ENCODE peak calls at places on chromosomes 3 and 15, in eight cellular contexts. One of them, this sample, is unnamed.

GRCh38 chr15:70447927-70448698 is 315.2 kb downstream of the UACA start:
- DNase-seq in EH: no peak
- DNase-seq in fibroblast of pulmonary artery: no peak
- DNase-seq in activated naive CD4-positive, alpha-beta T cell treated with Interleukin-2 at 50 U/mL for 16 hours: peak; percentile 26
- DNase-seq in ACHN: no peak
- DNase-seq in left cardiac atrium: peak; percentile 50
- DNase-seq in ELF-1: no peak
- DNase-seq in GM12865: no peak
- DNase-seq in this sample: no peak

GRCh38 chr3:123105201-123106189 is 38.7 kb downstream of the PDIA5 start:
- DNase-seq in EH: no peak
- DNase-seq in ACHN: peak; percentile 42
- DNase-seq in GM12865: peak; percentile 70
- DNase-seq in fibroblast of pulmonary artery: no peak
- DNase-seq in activated naive CD4-positive, alpha-beta T cell treated with Interleukin-2 at 50 U/mL for 16 hours: no peak
- DNase-seq in ELF-1: no peak
- DNase-seq in left cardiac atrium: no peak
- DNase-seq in this sample: no peak

GRCh38 chr3:98690876-98691275 is 72.3 kb upstream of the ST3GAL6 start:
- DNase-seq in fibroblast of pulmonary artery: peak; percentile 38
- DNase-seq in GM12865: no peak
- DNase-seq in activated naive CD4-positive, alpha-beta T cell treated with Interleukin-2 at 50 U/mL for 16 hours: no peak
- DNase-seq in left cardiac atrium: no peak
- DNase-seq in EH: no peak
- DNase-seq in ELF-1: no peak
- DNase-seq in ACHN: no peak
- DNase-seq in this sample: peak; percentile 29

GRCh38 chr3:146019508-146019907 is 141.5 kb downstream of the PLOD2 start:
- DNase-seq in activated naive CD4-positive, alpha-beta T cell treated with Interleukin-2 at 50 U/mL for 16 hours: no peak
- DNase-seq in ELF-1: no peak
- DNase-seq in GM12865: no peak
- DNase-seq in ACHN: no peak
- DNase-seq in EH: no peak
- DNase-seq in left cardiac atrium: no peak
- DNase-seq in fibroblast of pulmonary artery: peak; percentile 11
- DNase-seq in this sample: no peak

GRCh38 chr3:73950781-73951180 is 326.0 kb upstream of the PDZRN3 start:
- DNase-seq in ELF-1: no peak
- DNase-seq in left cardiac atrium: no peak
- DNase-seq in EH: no peak
- DNase-seq in ACHN: no peak
- DNase-seq in GM12865: no peak
- DNase-seq in activated naive CD4-positive, alpha-beta T cell treated with Interleukin-2 at 50 U/mL for 16 hours: no peak
- DNase-seq in fibroblast of pulmonary artery: no peak
- DNase-seq in this sample: no peak

GRCh38 chr3:77254967-77255831 is 215.3 kb downstream of the ROBO2 start:
- DNase-seq in ELF-1: peak; percentile 29
- DNase-seq in left cardiac atrium: no peak
- DNase-seq in GM12865: peak; percentile 46
- DNase-seq in ACHN: peak; percentile 60
- DNase-seq in activated naive CD4-positive, alpha-beta T cell treated with Interleukin-2 at 50 U/mL for 16 hours: no peak
- DNase-seq in fibroblast of pulmonary artery: peak; percentile 66
- DNase-seq in EH: peak; percentile 53
- DNase-seq in this sample: peak; percentile 13

GRCh38 chr3:78260388-78260787 is 1220.5 kb downstream of the ROBO2 start:
- DNase-seq in EH: no peak
- DNase-seq in ELF-1: no peak
- DNase-seq in fibroblast of pulmonary artery: no peak
- DNase-seq in GM12865: no peak
- DNase-seq in left cardiac atrium: no peak
- DNase-seq in ACHN: no peak
- DNase-seq in activated naive CD4-positive, alpha-beta T cell treated with Interleukin-2 at 50 U/mL for 16 hours: no peak
- DNase-seq in this sample: no peak

GRCh38 chr3:19148768-19149091 is 420 bp downstream of the KCNH8 start:
- DNase-seq in ELF-1: no peak
- DNase-seq in fibroblast of pulmonary artery: no peak
- DNase-seq in activated naive CD4-positive, alpha-beta T cell treated with Interleukin-2 at 50 U/mL for 16 hours: no peak
- DNase-seq in GM12865: no peak
- DNase-seq in left cardiac atrium: no peak
- DNase-seq in EH: no peak
- DNase-seq in ACHN: no peak
- DNase-seq in this sample: no peak

GRCh38 chr3:124878561-124879394 is 8.4 kb downstream of the ITGB5 start:
- DNase-seq in fibroblast of pulmonary artery: peak; percentile 91
- DNase-seq in activated naive CD4-positive, alpha-beta T cell treated with Interleukin-2 at 50 U/mL for 16 hours: no peak
- DNase-seq in ELF-1: peak; percentile 28
- DNase-seq in GM12865: no peak
- DNase-seq in EH: peak; percentile 98
- DNase-seq in ACHN: peak; percentile 92
- DNase-seq in left cardiac atrium: peak; percentile 60
- DNase-seq in this sample: peak; percentile 97

GRCh38 chr3:123069021-123069381 is 2.2 kb downstream of the PDIA5 start:
- DNase-seq in GM12865: no peak
- DNase-seq in activated naive CD4-positive, alpha-beta T cell treated with Interleukin-2 at 50 U/mL for 16 hours: no peak
- DNase-seq in EH: no peak
- DNase-seq in fibroblast of pulmonary artery: no peak
- DNase-seq in ACHN: no peak
- DNase-seq in ELF-1: no peak
- DNase-seq in left cardiac atrium: no peak
- DNase-seq in this sample: no peak

GRCh38 chr3:188947401-188947982 is 224.3 kb upstream of the TPRG1 start:
- DNase-seq in ELF-1: peak; percentile 98
- DNase-seq in ACHN: peak; percentile 81
- DNase-seq in left cardiac atrium: peak; percentile 87
- DNase-seq in fibroblast of pulmonary artery: peak; percentile 87
- DNase-seq in GM12865: peak; percentile 33
- DNase-seq in EH: peak; percentile 83
- DNase-seq in activated naive CD4-positive, alpha-beta T cell treated with Interleukin-2 at 50 U/mL for 16 hours: peak; percentile 4
- DNase-seq in this sample: peak; percentile 73

GRCh38 chr3:180855364-180855763 is 57.1 kb upstream of the FXR1 start:
- DNase-seq in ACHN: peak; percentile 8
- DNase-seq in activated naive CD4-positive, alpha-beta T cell treated with Interleukin-2 at 50 U/mL for 16 hours: no peak
- DNase-seq in left cardiac atrium: no peak
- DNase-seq in ELF-1: peak; percentile 82
- DNase-seq in GM12865: peak; percentile 24
- DNase-seq in fibroblast of pulmonary artery: peak; percentile 3
- DNase-seq in EH: no peak
- DNase-seq in this sample: peak; percentile 6

GRCh38 chr3:46667061-46667621 is 26.3 kb downstream of the ALS2CL start:
- DNase-seq in EH: no peak
- DNase-seq in ACHN: no peak
- DNase-seq in ELF-1: no peak
- DNase-seq in left cardiac atrium: peak; percentile 15
- DNase-seq in fibroblast of pulmonary artery: no peak
- DNase-seq in activated naive CD4-positive, alpha-beta T cell treated with Interleukin-2 at 50 U/mL for 16 hours: no peak
- DNase-seq in GM12865: no peak
- DNase-seq in this sample: no peak

GRCh38 chr3:184354121-184354728 is 7.2 kb downstream of the CLCN2 start:
- DNase-seq in activated naive CD4-positive, alpha-beta T cell treated with Interleukin-2 at 50 U/mL for 16 hours: peak; percentile 69
- DNase-seq in left cardiac atrium: peak; percentile 69
- DNase-seq in ELF-1: peak; percentile 64
- DNase-seq in EH: peak; percentile 43
- DNase-seq in fibroblast of pulmonary artery: peak; percentile 41
- DNase-seq in ACHN: peak; percentile 40
- DNase-seq in GM12865: peak; percentile 51
- DNase-seq in this sample: no peak

GRCh38 chr15:45630958-45631691 is 3.7 kb upstream of the SQOR start:
- DNase-seq in EH: peak; percentile 94
- DNase-seq in ACHN: peak; percentile 92
- DNase-seq in activated naive CD4-positive, alpha-beta T cell treated with Interleukin-2 at 50 U/mL for 16 hours: no peak
- DNase-seq in ELF-1: no peak
- DNase-seq in GM12865: peak; percentile 18
- DNase-seq in fibroblast of pulmonary artery: peak; percentile 73
- DNase-seq in left cardiac atrium: peak; percentile 50
- DNase-seq in this sample: peak; percentile 94

GRCh38 chr15:74767167-74768098 is 14.4 kb upstream of the CSK start:
- DNase-seq in ACHN: no peak
- DNase-seq in GM12865: no peak
- DNase-seq in EH: no peak
- DNase-seq in activated naive CD4-positive, alpha-beta T cell treated with Interleukin-2 at 50 U/mL for 16 hours: no peak
- DNase-seq in ELF-1: no peak
- DNase-seq in left cardiac atrium: no peak
- DNase-seq in fibroblast of pulmonary artery: no peak
- DNase-seq in this sample: no peak

GRCh38 chr15:38671675-38672141 is 107.1 kb upstream of the RASGRP1 start:
- DNase-seq in activated naive CD4-positive, alpha-beta T cell treated with Interleukin-2 at 50 U/mL for 16 hours: peak; percentile 50
- DNase-seq in ELF-1: no peak
- DNase-seq in fibroblast of pulmonary artery: no peak
- DNase-seq in EH: peak; percentile 18
- DNase-seq in left cardiac atrium: no peak
- DNase-seq in ACHN: no peak
- DNase-seq in GM12865: peak; percentile 92
- DNase-seq in this sample: no peak

GRCh38 chr15:63870043-63870394 is 36.3 kb upstream of the HERC1 start:
- DNase-seq in ACHN: no peak
- DNase-seq in ELF-1: no peak
- DNase-seq in fibroblast of pulmonary artery: no peak
- DNase-seq in GM12865: peak; percentile 56
- DNase-seq in left cardiac atrium: no peak
- DNase-seq in activated naive CD4-positive, alpha-beta T cell treated with Interleukin-2 at 50 U/mL for 16 hours: no peak
- DNase-seq in EH: peak; percentile 47
- DNase-seq in this sample: no peak

GRCh38 chr3:49802719-49803463 is at the start of gene INKA1:
- DNase-seq in EH: peak; percentile 83
- DNase-seq in left cardiac atrium: peak; percentile 93
- DNase-seq in GM12865: peak; percentile 92
- DNase-seq in ELF-1: peak; percentile 91
- DNase-seq in fibroblast of pulmonary artery: peak; percentile 84
- DNase-seq in activated naive CD4-positive, alpha-beta T cell treated with Interleukin-2 at 50 U/mL for 16 hours: peak; percentile 88
- DNase-seq in ACHN: peak; percentile 78
- DNase-seq in this sample: peak; percentile 77

GRCh38 chr3:49601358-49602048 is 47.2 kb downstream of the BSN start:
- DNase-seq in fibroblast of pulmonary artery: no peak
- DNase-seq in left cardiac atrium: no peak
- DNase-seq in ELF-1: no peak
- DNase-seq in ACHN: no peak
- DNase-seq in EH: no peak
- DNase-seq in activated naive CD4-positive, alpha-beta T cell treated with Interleukin-2 at 50 U/mL for 16 hours: no peak
- DNase-seq in GM12865: no peak
- DNase-seq in this sample: no peak

GRCh38 chr15:62119224-62119925 is 45.7 kb downstream of the C2CD4B start:
- DNase-seq in ELF-1: no peak
- DNase-seq in EH: peak; percentile 95
- DNase-seq in left cardiac atrium: no peak
- DNase-seq in ACHN: peak; percentile 85
- DNase-seq in fibroblast of pulmonary artery: peak; percentile 98
- DNase-seq in activated naive CD4-positive, alpha-beta T cell treated with Interleukin-2 at 50 U/mL for 16 hours: peak; percentile 22
- DNase-seq in GM12865: peak; percentile 35
- DNase-seq in this sample: peak; percentile 95

GRCh38 chr15:60744826-60745225 is 265.9 kb upstream of the ICE2 start:
- DNase-seq in ELF-1: no peak
- DNase-seq in fibroblast of pulmonary artery: no peak
- DNase-seq in ACHN: no peak
- DNase-seq in activated naive CD4-positive, alpha-beta T cell treated with Interleukin-2 at 50 U/mL for 16 hours: no peak
- DNase-seq in left cardiac atrium: peak; percentile 80
- DNase-seq in EH: peak; percentile 20
- DNase-seq in GM12865: no peak
- DNase-seq in this sample: peak; percentile 25

GRCh38 chr15:58473720-58474119 is 41.9 kb downstream of the LIPC start:
- DNase-seq in ACHN: no peak
- DNase-seq in fibroblast of pulmonary artery: peak; percentile 91
- DNase-seq in left cardiac atrium: no peak
- DNase-seq in EH: peak; percentile 77
- DNase-seq in ELF-1: no peak
- DNase-seq in activated naive CD4-positive, alpha-beta T cell treated with Interleukin-2 at 50 U/mL for 16 hours: peak; percentile 5
- DNase-seq in GM12865: peak; percentile 74
- DNase-seq in this sample: peak; percentile 89

GRCh38 chr3:113242091-113242581 is 30.8 kb downstream of the BOC start:
- DNase-seq in ELF-1: no peak
- DNase-seq in EH: peak; percentile 81
- DNase-seq in activated naive CD4-positive, alpha-beta T cell treated with Interleukin-2 at 50 U/mL for 16 hours: no peak
- DNase-seq in fibroblast of pulmonary artery: peak; percentile 49
- DNase-seq in ACHN: no peak
- DNase-seq in GM12865: no peak
- DNase-seq in left cardiac atrium: no peak
- DNase-seq in this sample: peak; percentile 32

GRCh38 chr3:99845999-99846398 is 28.3 kb downstream of the CMSS1 start:
- DNase-seq in ELF-1: no peak
- DNase-seq in ACHN: no peak
- DNase-seq in fibroblast of pulmonary artery: no peak
- DNase-seq in activated naive CD4-positive, alpha-beta T cell treated with Interleukin-2 at 50 U/mL for 16 hours: no peak
- DNase-seq in GM12865: no peak
- DNase-seq in left cardiac atrium: no peak
- DNase-seq in EH: no peak
- DNase-seq in this sample: no peak

GRCh38 chr15:40238481-40238926 is 359 bp upstream of the PAK6 start:
- DNase-seq in activated naive CD4-positive, alpha-beta T cell treated with Interleukin-2 at 50 U/mL for 16 hours: no peak
- DNase-seq in left cardiac atrium: no peak
- DNase-seq in fibroblast of pulmonary artery: no peak
- DNase-seq in ACHN: no peak
- DNase-seq in GM12865: no peak
- DNase-seq in ELF-1: peak; percentile 32
- DNase-seq in EH: no peak
- DNase-seq in this sample: no peak

GRCh38 chr3:52532838-52533622 is 627 bp downstream of the NT5DC2 start:
- DNase-seq in ACHN: peak; percentile 17
- DNase-seq in ELF-1: peak; percentile 63
- DNase-seq in activated naive CD4-positive, alpha-beta T cell treated with Interleukin-2 at 50 U/mL for 16 hours: peak; percentile 31
- DNase-seq in GM12865: peak; percentile 38
- DNase-seq in fibroblast of pulmonary artery: peak; percentile 12
- DNase-seq in EH: peak; percentile 34
- DNase-seq in left cardiac atrium: peak; percentile 68
- DNase-seq in this sample: no peak

GRCh38 chr3:69324362-69325025 is 61.4 kb downstream of the FRMD4B start:
- DNase-seq in ACHN: no peak
- DNase-seq in activated naive CD4-positive, alpha-beta T cell treated with Interleukin-2 at 50 U/mL for 16 hours: no peak
- DNase-seq in ELF-1: no peak
- DNase-seq in EH: peak; percentile 25
- DNase-seq in GM12865: peak; percentile 84
- DNase-seq in fibroblast of pulmonary artery: peak; percentile 13
- DNase-seq in left cardiac atrium: no peak
- DNase-seq in this sample: no peak

GRCh38 chr3:56467108-56467507 is 1.2 kb downstream of the ERC2 start:
- DNase-seq in left cardiac atrium: peak; percentile 72
- DNase-seq in ACHN: peak; percentile 95
- DNase-seq in fibroblast of pulmonary artery: peak; percentile 62
- DNase-seq in ELF-1: peak; percentile 94
- DNase-seq in EH: peak; percentile 44
- DNase-seq in GM12865: peak; percentile 65
- DNase-seq in activated naive CD4-positive, alpha-beta T cell treated with Interleukin-2 at 50 U/mL for 16 hours: peak; percentile 19
- DNase-seq in this sample: peak; percentile 19